ENCODE peak calls at places on chromosomes 11 and 22, in five cellular contexts. One of them, this sample, is unnamed.
A peak's percentile ranks its signal among the peaks of the same experiment; 100 is the strongest.

GRCh38 chr11:45852018-45852711 is 4.9 kb downstream of the CRY2 start:
- DNase-seq in stimulated activated CD4-positive, alpha-beta T cell treated with anti-CD3 and anti-CD28 coated beads, TNF-alpha, amount 100 ng/mL, for 1 hour: no peak
- DNase-seq in effector memory CD8-positive, alpha-beta T cell: no peak
- DNase-seq in activated T-helper 1 cell treated with anti-CD3 and anti-CD28 coated beads, Interleukin-2, amount 50 U/mL, for 16 hours: no peak
- DNase-seq in stimulated activated CD8-positive, alpha-beta memory T cell treated with anti-CD3 and anti-CD28 coated beads, Interleukin-15, amount 100 ng/mL, for 1 hour: no peak
- DNase-seq in this sample: no peak

GRCh38 chr11:93738647-93739081 is 2.6 kb downstream of the TAF1D start:
- DNase-seq in stimulated activated CD4-positive, alpha-beta T cell treated with anti-CD3 and anti-CD28 coated beads, TNF-alpha, amount 100 ng/mL, for 1 hour: no peak
- DNase-seq in effector memory CD8-positive, alpha-beta T cell: no peak
- DNase-seq in activated T-helper 1 cell treated with anti-CD3 and anti-CD28 coated beads, Interleukin-2, amount 50 U/mL, for 16 hours: no peak
- DNase-seq in stimulated activated CD8-positive, alpha-beta memory T cell treated with anti-CD3 and anti-CD28 coated beads, Interleukin-15, amount 100 ng/mL, for 1 hour: no peak
- DNase-seq in this sample: no peak

GRCh38 chr11:76672431-76673163 is 2.0 kb upstream of the LRRC32 start:
- DNase-seq in stimulated activated CD4-positive, alpha-beta T cell treated with anti-CD3 and anti-CD28 coated beads, TNF-alpha, amount 100 ng/mL, for 1 hour: no peak
- DNase-seq in effector memory CD8-positive, alpha-beta T cell: peak; percentile 34
- DNase-seq in activated T-helper 1 cell treated with anti-CD3 and anti-CD28 coated beads, Interleukin-2, amount 50 U/mL, for 16 hours: no peak
- DNase-seq in stimulated activated CD8-positive, alpha-beta memory T cell treated with anti-CD3 and anti-CD28 coated beads, Interleukin-15, amount 100 ng/mL, for 1 hour: no peak
- DNase-seq in this sample: no peak

GRCh38 chr22:37263966-37264887 is 18.1 kb upstream of the CYTH4 start:
- DNase-seq in stimulated activated CD4-positive, alpha-beta T cell treated with anti-CD3 and anti-CD28 coated beads, TNF-alpha, amount 100 ng/mL, for 1 hour: no peak
- DNase-seq in effector memory CD8-positive, alpha-beta T cell: no peak
- DNase-seq in activated T-helper 1 cell treated with anti-CD3 and anti-CD28 coated beads, Interleukin-2, amount 50 U/mL, for 16 hours: no peak
- DNase-seq in stimulated activated CD8-positive, alpha-beta memory T cell treated with anti-CD3 and anti-CD28 coated beads, Interleukin-15, amount 100 ng/mL, for 1 hour: no peak
- DNase-seq in this sample: no peak

GRCh38 chr22:49673048-49673447 is 154.6 kb downstream of the BRD1 start:
- DNase-seq in stimulated activated CD4-positive, alpha-beta T cell treated with anti-CD3 and anti-CD28 coated beads, TNF-alpha, amount 100 ng/mL, for 1 hour: no peak
- DNase-seq in effector memory CD8-positive, alpha-beta T cell: no peak
- DNase-seq in activated T-helper 1 cell treated with anti-CD3 and anti-CD28 coated beads, Interleukin-2, amount 50 U/mL, for 16 hours: no peak
- DNase-seq in stimulated activated CD8-positive, alpha-beta memory T cell treated with anti-CD3 and anti-CD28 coated beads, Interleukin-15, amount 100 ng/mL, for 1 hour: no peak
- DNase-seq in this sample: no peak

GRCh38 chr11:125588505-125588904 is 4.1 kb upstream of the STT3A start:
- DNase-seq in stimulated activated CD4-positive, alpha-beta T cell treated with anti-CD3 and anti-CD28 coated beads, TNF-alpha, amount 100 ng/mL, for 1 hour: no peak
- DNase-seq in effector memory CD8-positive, alpha-beta T cell: no peak
- DNase-seq in activated T-helper 1 cell treated with anti-CD3 and anti-CD28 coated beads, Interleukin-2, amount 50 U/mL, for 16 hours: no peak
- DNase-seq in stimulated activated CD8-positive, alpha-beta memory T cell treated with anti-CD3 and anti-CD28 coated beads, Interleukin-15, amount 100 ng/mL, for 1 hour: no peak
- DNase-seq in this sample: no peak

GRCh38 chr11:68002575-68002942 is 1.3 kb downstream of the UNC93B1 start:
- DNase-seq in stimulated activated CD4-positive, alpha-beta T cell treated with anti-CD3 and anti-CD28 coated beads, TNF-alpha, amount 100 ng/mL, for 1 hour: no peak
- DNase-seq in effector memory CD8-positive, alpha-beta T cell: no peak
- DNase-seq in activated T-helper 1 cell treated with anti-CD3 and anti-CD28 coated beads, Interleukin-2, amount 50 U/mL, for 16 hours: no peak
- DNase-seq in stimulated activated CD8-positive, alpha-beta memory T cell treated with anti-CD3 and anti-CD28 coated beads, Interleukin-15, amount 100 ng/mL, for 1 hour: no peak
- DNase-seq in this sample: no peak

GRCh38 chr11:9180784-9181183 is 84.4 kb downstream of the DENND5A start:
- DNase-seq in stimulated activated CD4-positive, alpha-beta T cell treated with anti-CD3 and anti-CD28 coated beads, TNF-alpha, amount 100 ng/mL, for 1 hour: no peak
- DNase-seq in effector memory CD8-positive, alpha-beta T cell: no peak
- DNase-seq in activated T-helper 1 cell treated with anti-CD3 and anti-CD28 coated beads, Interleukin-2, amount 50 U/mL, for 16 hours: no peak
- DNase-seq in stimulated activated CD8-positive, alpha-beta memory T cell treated with anti-CD3 and anti-CD28 coated beads, Interleukin-15, amount 100 ng/mL, for 1 hour: no peak
- DNase-seq in this sample: no peak

GRCh38 chr11:1937616-1938342 is 9.4 kb upstream of the MRPL23 start:
- DNase-seq in stimulated activated CD4-positive, alpha-beta T cell treated with anti-CD3 and anti-CD28 coated beads, TNF-alpha, amount 100 ng/mL, for 1 hour: no peak
- DNase-seq in effector memory CD8-positive, alpha-beta T cell: no peak
- DNase-seq in activated T-helper 1 cell treated with anti-CD3 and anti-CD28 coated beads, Interleukin-2, amount 50 U/mL, for 16 hours: no peak
- DNase-seq in stimulated activated CD8-positive, alpha-beta memory T cell treated with anti-CD3 and anti-CD28 coated beads, Interleukin-15, amount 100 ng/mL, for 1 hour: no peak
- DNase-seq in this sample: no peak

GRCh38 chr11:106156290-106156937 is 79.0 kb downstream of the AASDHPPT start:
- DNase-seq in stimulated activated CD4-positive, alpha-beta T cell treated with anti-CD3 and anti-CD28 coated beads, TNF-alpha, amount 100 ng/mL, for 1 hour: no peak
- DNase-seq in effector memory CD8-positive, alpha-beta T cell: no peak
- DNase-seq in activated T-helper 1 cell treated with anti-CD3 and anti-CD28 coated beads, Interleukin-2, amount 50 U/mL, for 16 hours: no peak
- DNase-seq in stimulated activated CD8-positive, alpha-beta memory T cell treated with anti-CD3 and anti-CD28 coated beads, Interleukin-15, amount 100 ng/mL, for 1 hour: no peak
- DNase-seq in this sample: no peak

GRCh38 chr11:30422389-30422788 is 99.5 kb downstream of the ARL14EP start:
- DNase-seq in stimulated activated CD4-positive, alpha-beta T cell treated with anti-CD3 and anti-CD28 coated beads, TNF-alpha, amount 100 ng/mL, for 1 hour: no peak
- DNase-seq in effector memory CD8-positive, alpha-beta T cell: no peak
- DNase-seq in activated T-helper 1 cell treated with anti-CD3 and anti-CD28 coated beads, Interleukin-2, amount 50 U/mL, for 16 hours: no peak
- DNase-seq in stimulated activated CD8-positive, alpha-beta memory T cell treated with anti-CD3 and anti-CD28 coated beads, Interleukin-15, amount 100 ng/mL, for 1 hour: no peak
- DNase-seq in this sample: no peak

GRCh38 chr22:30294066-30294465 is 4.8 kb upstream of the CASTOR1 start:
- DNase-seq in stimulated activated CD4-positive, alpha-beta T cell treated with anti-CD3 and anti-CD28 coated beads, TNF-alpha, amount 100 ng/mL, for 1 hour: no peak
- DNase-seq in effector memory CD8-positive, alpha-beta T cell: no peak
- DNase-seq in activated T-helper 1 cell treated with anti-CD3 and anti-CD28 coated beads, Interleukin-2, amount 50 U/mL, for 16 hours: no peak
- DNase-seq in stimulated activated CD8-positive, alpha-beta memory T cell treated with anti-CD3 and anti-CD28 coated beads, Interleukin-15, amount 100 ng/mL, for 1 hour: no peak
- DNase-seq in this sample: peak; percentile 35

GRCh38 chr11:126597041-126597440 is 241.6 kb downstream of the ST3GAL4 start:
- DNase-seq in stimulated activated CD4-positive, alpha-beta T cell treated with anti-CD3 and anti-CD28 coated beads, TNF-alpha, amount 100 ng/mL, for 1 hour: no peak
- DNase-seq in effector memory CD8-positive, alpha-beta T cell: no peak
- DNase-seq in activated T-helper 1 cell treated with anti-CD3 and anti-CD28 coated beads, Interleukin-2, amount 50 U/mL, for 16 hours: no peak
- DNase-seq in stimulated activated CD8-positive, alpha-beta memory T cell treated with anti-CD3 and anti-CD28 coated beads, Interleukin-15, amount 100 ng/mL, for 1 hour: no peak
- DNase-seq in this sample: no peak

GRCh38 chr11:460331-461199 is 10.5 kb downstream of the PTDSS2 start:
- DNase-seq in stimulated activated CD4-positive, alpha-beta T cell treated with anti-CD3 and anti-CD28 coated beads, TNF-alpha, amount 100 ng/mL, for 1 hour: no peak
- DNase-seq in effector memory CD8-positive, alpha-beta T cell: no peak
- DNase-seq in activated T-helper 1 cell treated with anti-CD3 and anti-CD28 coated beads, Interleukin-2, amount 50 U/mL, for 16 hours: no peak
- DNase-seq in stimulated activated CD8-positive, alpha-beta memory T cell treated with anti-CD3 and anti-CD28 coated beads, Interleukin-15, amount 100 ng/mL, for 1 hour: no peak
- DNase-seq in this sample: no peak

GRCh38 chr11:41498726-41499125 is 39.3 kb upstream of the LRRC4C start:
- DNase-seq in stimulated activated CD4-positive, alpha-beta T cell treated with anti-CD3 and anti-CD28 coated beads, TNF-alpha, amount 100 ng/mL, for 1 hour: no peak
- DNase-seq in effector memory CD8-positive, alpha-beta T cell: no peak
- DNase-seq in activated T-helper 1 cell treated with anti-CD3 and anti-CD28 coated beads, Interleukin-2, amount 50 U/mL, for 16 hours: no peak
- DNase-seq in stimulated activated CD8-positive, alpha-beta memory T cell treated with anti-CD3 and anti-CD28 coated beads, Interleukin-15, amount 100 ng/mL, for 1 hour: no peak
- DNase-seq in this sample: no peak

GRCh38 chr22:29555065-29555644 is 1.6 kb upstream of the THOC5 start:
- DNase-seq in stimulated activated CD4-positive, alpha-beta T cell treated with anti-CD3 and anti-CD28 coated beads, TNF-alpha, amount 100 ng/mL, for 1 hour: no peak
- DNase-seq in effector memory CD8-positive, alpha-beta T cell: no peak
- DNase-seq in activated T-helper 1 cell treated with anti-CD3 and anti-CD28 coated beads, Interleukin-2, amount 50 U/mL, for 16 hours: no peak
- DNase-seq in stimulated activated CD8-positive, alpha-beta memory T cell treated with anti-CD3 and anti-CD28 coated beads, Interleukin-15, amount 100 ng/mL, for 1 hour: no peak
- DNase-seq in this sample: no peak

GRCh38 chr22:40156001-40156516 is 21.7 kb upstream of the TNRC6B start:
- DNase-seq in stimulated activated CD4-positive, alpha-beta T cell treated with anti-CD3 and anti-CD28 coated beads, TNF-alpha, amount 100 ng/mL, for 1 hour: no peak
- DNase-seq in effector memory CD8-positive, alpha-beta T cell: no peak
- DNase-seq in activated T-helper 1 cell treated with anti-CD3 and anti-CD28 coated beads, Interleukin-2, amount 50 U/mL, for 16 hours: no peak
- DNase-seq in stimulated activated CD8-positive, alpha-beta memory T cell treated with anti-CD3 and anti-CD28 coated beads, Interleukin-15, amount 100 ng/mL, for 1 hour: no peak
- DNase-seq in this sample: no peak

GRCh38 chr11:59212744-59213573 is at the start of gene MPEG1:
- DNase-seq in stimulated activated CD4-positive, alpha-beta T cell treated with anti-CD3 and anti-CD28 coated beads, TNF-alpha, amount 100 ng/mL, for 1 hour: no peak
- DNase-seq in effector memory CD8-positive, alpha-beta T cell: no peak
- DNase-seq in activated T-helper 1 cell treated with anti-CD3 and anti-CD28 coated beads, Interleukin-2, amount 50 U/mL, for 16 hours: no peak
- DNase-seq in stimulated activated CD8-positive, alpha-beta memory T cell treated with anti-CD3 and anti-CD28 coated beads, Interleukin-15, amount 100 ng/mL, for 1 hour: no peak
- DNase-seq in this sample: no peak

GRCh38 chr11:96905663-96906062 is 515.9 kb downstream of the JRKL start:
- DNase-seq in stimulated activated CD4-positive, alpha-beta T cell treated with anti-CD3 and anti-CD28 coated beads, TNF-alpha, amount 100 ng/mL, for 1 hour: no peak
- DNase-seq in effector memory CD8-positive, alpha-beta T cell: no peak
- DNase-seq in activated T-helper 1 cell treated with anti-CD3 and anti-CD28 coated beads, Interleukin-2, amount 50 U/mL, for 16 hours: no peak
- DNase-seq in stimulated activated CD8-positive, alpha-beta memory T cell treated with anti-CD3 and anti-CD28 coated beads, Interleukin-15, amount 100 ng/mL, for 1 hour: no peak
- DNase-seq in this sample: no peak

GRCh38 chr22:49406047-49406650 is 421.5 kb downstream of the BRD1 start:
- DNase-seq in stimulated activated CD4-positive, alpha-beta T cell treated with anti-CD3 and anti-CD28 coated beads, TNF-alpha, amount 100 ng/mL, for 1 hour: no peak
- DNase-seq in effector memory CD8-positive, alpha-beta T cell: no peak
- DNase-seq in activated T-helper 1 cell treated with anti-CD3 and anti-CD28 coated beads, Interleukin-2, amount 50 U/mL, for 16 hours: no peak
- DNase-seq in stimulated activated CD8-positive, alpha-beta memory T cell treated with anti-CD3 and anti-CD28 coated beads, Interleukin-15, amount 100 ng/mL, for 1 hour: no peak
- DNase-seq in this sample: no peak

GRCh38 chr11:34345012-34345804 is 12.6 kb downstream of the ABTB2 start:
- DNase-seq in stimulated activated CD4-positive, alpha-beta T cell treated with anti-CD3 and anti-CD28 coated beads, TNF-alpha, amount 100 ng/mL, for 1 hour: no peak
- DNase-seq in effector memory CD8-positive, alpha-beta T cell: no peak
- DNase-seq in activated T-helper 1 cell treated with anti-CD3 and anti-CD28 coated beads, Interleukin-2, amount 50 U/mL, for 16 hours: no peak
- DNase-seq in stimulated activated CD8-positive, alpha-beta memory T cell treated with anti-CD3 and anti-CD28 coated beads, Interleukin-15, amount 100 ng/mL, for 1 hour: no peak
- DNase-seq in this sample: no peak

GRCh38 chr11:96188625-96189006 is 154.4 kb downstream of the MAML2 start:
- DNase-seq in stimulated activated CD4-positive, alpha-beta T cell treated with anti-CD3 and anti-CD28 coated beads, TNF-alpha, amount 100 ng/mL, for 1 hour: no peak
- DNase-seq in effector memory CD8-positive, alpha-beta T cell: no peak
- DNase-seq in activated T-helper 1 cell treated with anti-CD3 and anti-CD28 coated beads, Interleukin-2, amount 50 U/mL, for 16 hours: no peak
- DNase-seq in stimulated activated CD8-positive, alpha-beta memory T cell treated with anti-CD3 and anti-CD28 coated beads, Interleukin-15, amount 100 ng/mL, for 1 hour: no peak
- DNase-seq in this sample: no peak

GRCh38 chr22:47369020-47369419 is 606.6 kb downstream of the TBC1D22A start:
- DNase-seq in stimulated activated CD4-positive, alpha-beta T cell treated with anti-CD3 and anti-CD28 coated beads, TNF-alpha, amount 100 ng/mL, for 1 hour: no peak
- DNase-seq in effector memory CD8-positive, alpha-beta T cell: no peak
- DNase-seq in activated T-helper 1 cell treated with anti-CD3 and anti-CD28 coated beads, Interleukin-2, amount 50 U/mL, for 16 hours: no peak
- DNase-seq in stimulated activated CD8-positive, alpha-beta memory T cell treated with anti-CD3 and anti-CD28 coated beads, Interleukin-15, amount 100 ng/mL, for 1 hour: no peak
- DNase-seq in this sample: no peak

GRCh38 chr11:2579315-2580060 is 120.3 kb downstream of the KCNQ1OT1 start:
- DNase-seq in stimulated activated CD4-positive, alpha-beta T cell treated with anti-CD3 and anti-CD28 coated beads, TNF-alpha, amount 100 ng/mL, for 1 hour: no peak
- DNase-seq in effector memory CD8-positive, alpha-beta T cell: no peak
- DNase-seq in activated T-helper 1 cell treated with anti-CD3 and anti-CD28 coated beads, Interleukin-2, amount 50 U/mL, for 16 hours: no peak
- DNase-seq in stimulated activated CD8-positive, alpha-beta memory T cell treated with anti-CD3 and anti-CD28 coated beads, Interleukin-15, amount 100 ng/mL, for 1 hour: no peak
- DNase-seq in this sample: no peak

GRCh38 chr11:117673561-117673960 is 123.5 kb downstream of the DSCAML1 start:
- DNase-seq in stimulated activated CD4-positive, alpha-beta T cell treated with anti-CD3 and anti-CD28 coated beads, TNF-alpha, amount 100 ng/mL, for 1 hour: no peak
- DNase-seq in effector memory CD8-positive, alpha-beta T cell: no peak
- DNase-seq in activated T-helper 1 cell treated with anti-CD3 and anti-CD28 coated beads, Interleukin-2, amount 50 U/mL, for 16 hours: no peak
- DNase-seq in stimulated activated CD8-positive, alpha-beta memory T cell treated with anti-CD3 and anti-CD28 coated beads, Interleukin-15, amount 100 ng/mL, for 1 hour: no peak
- DNase-seq in this sample: no peak

GRCh38 chr11:46291441-46292143 is 14.1 kb downstream of the CREB3L1 start:
- DNase-seq in stimulated activated CD4-positive, alpha-beta T cell treated with anti-CD3 and anti-CD28 coated beads, TNF-alpha, amount 100 ng/mL, for 1 hour: no peak
- DNase-seq in effector memory CD8-positive, alpha-beta T cell: no peak
- DNase-seq in activated T-helper 1 cell treated with anti-CD3 and anti-CD28 coated beads, Interleukin-2, amount 50 U/mL, for 16 hours: no peak
- DNase-seq in stimulated activated CD8-positive, alpha-beta memory T cell treated with anti-CD3 and anti-CD28 coated beads, Interleukin-15, amount 100 ng/mL, for 1 hour: no peak
- DNase-seq in this sample: no peak

This sample was measured in D721Med.